ENCODE peak calls at places on chromosome 15, in six cellular contexts. T is astrocyte of the cerebellum, I is thyroid gland, Y is cardiac fibroblast, C is A549, F is astrocyte of the spinal cord. Q is an unnamed sample.

GRCh38 chr15:55343168-55343567 is 24.1 kb downstream of the PIGB start:
- DNase-seq in T (no peak), I (peak; percentile 29), Y (no peak), C (no peak), F (no peak), Q (no peak)

GRCh38 chr15:83030021-83030420 is 18.6 kb upstream of the C15orf40 start:
- DNase-seq in T (peak; percentile 85), I (no peak), Y (no peak), C (no peak), F (peak; percentile 74), Q (peak; percentile 19)

GRCh38 chr15:74037171-74038117 is 42.9 kb downstream of the PML start:
- DNase-seq in T (no peak), I (no peak), Y (no peak), C (no peak), F (no peak), Q (no peak)

GRCh38 chr15:35720984-35721383 is 175.0 kb upstream of the DPH6 start:
- DNase-seq in T (no peak), I (no peak), Y (no peak), C (no peak), F (no peak), Q (no peak)

GRCh38 chr15:75065467-75065850 is 42.1 kb downstream of the PPCDC start:
- DNase-seq in T (no peak), I (no peak), Y (no peak), C (no peak), F (no peak), Q (peak; percentile 59)

GRCh38 chr15:42011074-42011473 is 9.8 kb downstream of the PLA2G4E start:
- DNase-seq in T (no peak), I (no peak), Y (no peak), C (no peak), F (no peak), Q (no peak)

GRCh38 chr15:26325495-26325894 is 447.4 kb downstream of the GABRB3 start:
- DNase-seq in T (no peak), I (no peak), Y (no peak), C (no peak), F (no peak), Q (no peak)

GRCh38 chr15:31869640-31870335 is 160.5 kb upstream of the CHRNA7 start:
- DNase-seq in T (no peak), I (peak; percentile 29), Y (peak; percentile 1), C (no peak), F (no peak), Q (no peak)

GRCh38 chr15:73851679-73852078 is 21.7 kb upstream of the TBC1D21 start:
- DNase-seq in T (peak; percentile 65), I (peak; percentile 18), Y (peak; percentile 74), C (peak; percentile 44), F (peak; percentile 65), Q (peak; percentile 66)

GRCh38 chr15:29183071-29183831 is 86.4 kb downstream of the NSMCE3 start:
- DNase-seq in T (no peak), I (no peak), Y (no peak), C (peak; percentile 11), F (peak; percentile 3), Q (peak; percentile 0)

DNA sequence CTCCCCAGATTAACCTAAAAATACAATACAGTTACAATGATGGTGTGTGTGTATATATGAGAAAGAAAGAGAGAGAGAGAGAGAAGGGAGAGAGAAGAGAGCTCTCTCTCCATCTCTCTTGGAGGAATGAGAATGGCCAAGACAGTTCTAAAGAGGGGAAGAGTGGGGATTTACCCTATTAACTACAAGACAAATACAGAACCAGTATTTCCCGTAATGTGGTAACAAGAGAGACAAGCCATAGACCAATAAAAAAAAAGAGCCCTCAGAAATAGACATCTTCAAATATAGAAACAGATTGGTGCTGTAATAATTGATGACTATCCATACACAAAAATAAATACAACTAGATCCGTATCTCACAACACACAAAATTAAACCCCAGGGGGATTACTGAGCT is 87.0 kb downstream of the NSMCE3 start:
- DNase-seq in T (no peak), I (no peak), Y (no peak), C (no peak), F (no peak), Q (no peak)
- H3K4me3 ChIP-seq in T (no peak overlapping the region), I (no peak overlapping the region), Y (no peak overlapping the region), C (no peak overlapping the region), F (no peak overlapping the region), Q (no peak overlapping the region)

DNA sequence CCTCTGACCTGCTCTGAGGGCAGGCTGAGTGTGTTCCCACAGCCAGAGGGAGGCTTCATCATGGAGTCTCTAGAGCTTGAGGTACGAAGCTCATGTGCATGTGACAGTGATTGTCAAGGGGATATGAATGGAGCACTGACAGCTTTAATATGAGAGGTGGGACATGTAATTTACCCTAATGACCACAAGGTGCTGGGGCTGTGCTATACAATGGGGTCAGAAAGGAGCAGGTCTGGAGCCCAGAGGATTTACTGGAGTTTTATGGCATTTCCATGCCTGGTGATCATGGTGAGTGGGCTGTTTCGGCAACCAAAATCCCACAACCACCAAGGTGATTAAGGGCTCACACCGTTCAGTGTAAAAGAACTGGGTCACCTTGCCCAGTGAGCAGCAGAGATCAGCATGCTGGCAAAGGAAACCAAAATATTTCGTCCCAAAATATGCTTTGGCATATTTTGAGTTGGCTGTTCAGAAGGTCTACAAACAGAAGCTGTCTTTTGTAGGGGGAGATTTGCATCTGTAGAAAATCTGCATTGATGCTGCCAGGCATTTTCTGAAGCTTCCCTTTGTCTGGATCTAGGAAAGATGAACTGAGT is 40.1 kb upstream of the RASGRF1 start:
- DNase-seq in T (no peak), I (no peak), Y (no peak), C (no peak), F (no peak), Q (no peak)
- TF ChIP-seq CTCF in T (no peak), I (no peak), Y (no peak), C (no peak), F (no peak), Q (peak; percentile 30)

GRCh38 chr15:28932361-28932760 is 46.6 kb downstream of the APBA2 start:
- DNase-seq in T (no peak), I (no peak), Y (no peak), C (no peak), F (no peak), Q (no peak)
- H3K4me3 ChIP-seq in T (no peak overlapping the region), I (no peak overlapping the region), Y (no peak overlapping the region), C (no peak overlapping the region), F (no peak overlapping the region), Q (no peak overlapping the region)

DNA sequence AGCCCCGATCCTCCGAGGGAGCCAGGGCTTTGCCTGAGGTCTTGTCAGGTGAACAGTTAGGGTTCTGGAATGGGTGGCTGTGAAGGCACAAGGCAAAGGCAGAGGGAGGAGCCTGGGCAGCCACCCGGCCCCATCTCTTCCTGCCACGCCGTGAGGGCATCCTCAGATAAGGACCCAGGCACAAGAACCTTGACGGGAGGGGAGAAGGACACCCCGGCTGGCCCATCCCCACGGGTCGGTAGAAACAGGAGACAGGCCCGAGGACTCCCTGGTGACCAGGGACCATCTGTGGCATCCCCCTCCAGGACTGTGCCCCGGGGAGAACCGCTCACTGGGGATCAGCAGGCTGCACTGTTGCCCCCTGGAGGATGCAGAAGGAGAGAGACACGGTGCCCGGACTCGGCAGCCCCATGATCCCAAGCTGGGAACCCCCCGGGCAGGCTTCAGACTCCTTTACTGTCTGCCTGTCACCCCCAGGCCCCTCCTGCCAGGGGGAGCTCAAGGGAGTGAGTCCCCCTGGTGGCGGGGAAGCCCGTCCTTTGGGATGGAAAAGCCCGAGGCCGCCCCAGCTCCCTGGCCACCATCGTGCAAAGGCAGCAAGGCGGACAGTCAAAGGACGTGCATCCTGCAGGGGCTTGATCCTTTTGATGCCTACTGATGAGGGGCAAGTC is 12.3 kb upstream of the PCSK6 start:
- DNase-seq in T (no peak), I (no peak), Y (peak; percentile 36), C (peak; percentile 51), F (no peak), Q (peak; percentile 36)
- TF ChIP-seq CTCF in T (peak; percentile 46), I (no peak), Y (peak; percentile 60), C (peak; percentile 76), F (peak; percentile 45), Q (peak; percentile 71)

DNA sequence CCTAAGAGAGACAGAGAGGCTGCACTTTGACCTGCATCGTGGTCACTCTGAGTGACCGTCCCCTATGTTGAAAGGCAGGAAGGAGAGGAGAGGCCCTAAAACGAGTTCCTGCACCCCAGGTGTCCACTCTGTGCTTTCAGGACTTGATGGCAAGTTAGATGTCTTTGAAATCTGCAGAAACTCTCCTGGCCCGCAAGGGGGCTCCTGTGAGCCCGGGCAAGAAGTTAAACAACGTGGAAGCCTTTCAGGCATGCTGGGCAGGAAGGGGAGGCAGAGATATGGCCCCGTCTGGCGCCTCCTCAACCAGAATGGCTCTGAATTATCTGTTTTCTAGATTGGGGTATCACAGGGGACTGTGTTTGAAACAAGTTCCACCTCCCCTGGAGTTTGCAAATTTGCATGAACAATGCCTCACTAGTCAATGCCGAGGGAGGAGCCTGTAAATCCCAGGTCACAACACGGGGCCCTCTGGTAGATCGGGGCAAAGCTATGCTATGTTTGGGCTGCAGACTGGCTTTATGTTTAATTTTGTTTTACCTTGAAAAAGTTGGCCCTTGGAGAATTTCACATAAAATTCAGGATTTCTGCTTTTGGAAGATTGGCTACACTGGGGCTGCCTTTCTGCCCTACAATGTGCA is 9.8 kb downstream of the CTXND1 start:
- DNase-seq in T (no peak), I (no peak), Y (peak; percentile 58), C (peak; percentile 60), F (no peak), Q (peak; percentile 46)
- H3K4me3 ChIP-seq in T (no peak overlapping the region), I (no peak overlapping the region), Y (no peak overlapping the region), C (no peak overlapping the region), F (no peak overlapping the region), Q (no peak overlapping the region)

GRCh38 chr15:66838202-66838601 is 136.2 kb downstream of the SMAD6 start:
- DNase-seq in T (no peak), I (no peak), Y (no peak), C (no peak), F (no peak), Q (no peak)

GRCh38 chr15:66839511-66840112 is 137.6 kb downstream of the SMAD6 start:
- DNase-seq in T (no peak), I (no peak), Y (peak; percentile 43), C (no peak), F (peak; percentile 3), Q (no peak)

GRCh38 chr15:66836476-66837030 is 134.5 kb downstream of the SMAD6 start:
- DNase-seq in T (no peak), I (no peak), Y (no peak), C (no peak), F (no peak), Q (no peak)

GRCh38 chr15:66840615-66841014 is 138.6 kb downstream of the SMAD6 start:
- DNase-seq in T (no peak), I (no peak), Y (no peak), C (no peak), F (no peak), Q (peak; percentile 27)

DNA sequence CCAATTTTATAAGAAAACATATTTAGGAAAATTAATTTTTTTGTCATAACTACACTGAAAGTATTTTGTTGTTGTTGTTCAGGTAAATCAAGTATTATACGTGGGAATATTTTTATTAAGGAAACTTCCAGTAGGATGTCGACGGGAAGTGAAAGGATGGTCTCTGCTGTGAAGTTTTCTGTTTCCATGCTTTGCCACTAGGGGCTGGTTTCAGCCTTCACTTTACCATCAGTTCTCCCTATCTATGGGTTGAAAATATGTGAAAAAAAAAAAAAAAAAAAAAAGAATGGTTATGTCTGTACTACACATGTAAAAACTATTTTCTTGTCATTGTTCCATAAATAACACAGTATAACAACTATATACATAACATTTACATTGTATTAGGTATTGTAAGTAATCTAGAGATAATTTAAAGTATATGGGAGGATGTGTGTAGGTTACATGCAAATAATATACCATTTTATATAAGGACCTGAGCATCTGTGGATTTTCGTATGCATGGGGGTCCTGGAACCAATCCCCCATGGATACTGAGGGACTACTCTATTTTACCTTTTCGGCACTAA is 136.7 kb downstream of the SMAD6 start:
- DNase-seq in T (no peak), I (no peak), Y (peak; percentile 71), C (peak; percentile 57), F (peak; percentile 54), Q (peak; percentile 60)
- TF ChIP-seq CTCF in T (peak; percentile 78), I (peak; percentile 59), Y (peak; percentile 81), C (peak; percentile 59), F (peak; percentile 79), Q (peak; percentile 72)

GRCh38 chr15:91153954-91154353 is 53.9 kb downstream of the SV2B start:
- DNase-seq in T (no peak), I (no peak), Y (no peak), C (no peak), F (no peak), Q (no peak)
- H3K4me3 ChIP-seq in T (no peak overlapping the region), I (no peak overlapping the region), Y (no peak overlapping the region), C (no peak overlapping the region), F (no peak overlapping the region), Q (no peak overlapping the region)

Q was measured in fibroblast of villous mesenchyme.